ENCODE peak calls at places on chromosome 14, in nine cellular contexts. X, B, V, D, Y, N, K, C and H are unnamed samples.

GRCh38 chr14:50099335-50099734 is 17.0 kb downstream of the VCPKMT start:
- DNase-seq in X (no peak), B (no peak), V (peak), D (no peak), Y (no peak), N (no peak), K (no peak), C (no peak), H (no peak)

GRCh38 chr14:71011479-71011878 is 104.2 kb downstream of the PCNX1 start:
- DNase-seq in X (no peak), B (no peak), V (no peak), D (no peak), Y (no peak), N (no peak), K (no peak), C (no peak), H (no peak)

GRCh38 chr14:52313493-52313881 is 625 bp upstream of the PTGER2 start:
- DNase-seq in X (no peak), B (peak), V (no peak), D (no peak), Y (no peak), N (no peak), K (no peak), C (no peak), H (no peak)

GRCh38 chr14:21852061-21852664 is 178.5 kb upstream of the OR4E1 start:
- DNase-seq in X (peak), B (no peak), V (peak), D (peak), Y (peak), N (no peak), K (peak), C (peak), H (peak)

GRCh38 chr14:22159049-22159448 is 430.0 kb downstream of the DAD1 start:
- DNase-seq in X (no peak), B (no peak), V (peak), D (no peak), Y (no peak), N (no peak), K (no peak), C (no peak), H (peak)

GRCh38 chr14:21072102-21072501 is 2.0 kb downstream of the ARHGEF40 start:
- DNase-seq in X (peak), B (peak), V (no peak), D (no peak), Y (peak), N (peak), K (no peak), C (no peak), H (no peak)

GRCh38 chr14:54814076-54814475 is 88.5 kb downstream of the GCH1 start:
- DNase-seq in X (no peak), B (no peak), V (peak), D (no peak), Y (no peak), N (no peak), K (peak), C (no peak), H (peak)

GRCh38 chr14:73752297-73752992 is 38.3 kb upstream of the PNMA1 start:
- DNase-seq in X (peak), B (peak), V (no peak), D (peak), Y (no peak), N (no peak), K (no peak), C (no peak), H (peak)

GRCh38 chr14:48672506-48672905 is 913.7 kb downstream of the RPS29 start:
- DNase-seq in X (no peak), B (no peak), V (no peak), D (no peak), Y (no peak), N (no peak), K (no peak), C (no peak), H (no peak)

GRCh38 chr14:31934767-31935266 is 142.3 kb upstream of the ARHGAP5 start:
- DNase-seq in X (peak), B (peak), V (peak), D (no peak), Y (peak), N (no peak), K (no peak), C (no peak), H (peak)

GRCh38 chr14:75715926-75716780 is 55.1 kb downstream of the TTLL5 start:
- DNase-seq in X (no peak), B (peak), V (peak), D (no peak), Y (no peak), N (peak), K (no peak), C (no peak), H (peak)

GRCh38 chr14:33967138-33967537 is 16.3 kb upstream of the EGLN3 start:
- DNase-seq in X (no peak), B (no peak), V (no peak), D (no peak), Y (peak), N (no peak), K (no peak), C (no peak), H (no peak)

GRCh38 chr14:60655114-60655897 is 6.0 kb upstream of the SIX1 start:
- DNase-seq in X (no peak), B (no peak), V (no peak), D (no peak), Y (no peak), N (no peak), K (no peak), C (no peak), H (no peak)

GRCh38 chr14:49992448-49992847 is 99.6 kb downstream of the ARF6 start:
- DNase-seq in X (no peak), B (no peak), V (no peak), D (no peak), Y (no peak), N (no peak), K (no peak), C (no peak), H (no peak)

GRCh38 chr14:81031488-81031887 is 76.1 kb downstream of the TSHR start:
- DNase-seq in X (no peak), B (no peak), V (no peak), D (no peak), Y (no peak), N (no peak), K (no peak), C (no peak), H (peak)

GRCh38 chr14:81224222-81224621 is 3.5 kb upstream of the GTF2A1 start:
- DNase-seq in X (no peak), B (no peak), V (no peak), D (no peak), Y (no peak), N (no peak), K (no peak), C (no peak), H (no peak)

GRCh38 chr14:51677276-51677675 is 25.6 kb downstream of the FRMD6 start:
- DNase-seq in X (peak), B (peak), V (no peak), D (no peak), Y (no peak), N (no peak), K (no peak), C (no peak), H (no peak)

GRCh38 chr14:103418508-103418818 is 33.2 kb downstream of the MARK3 start:
- DNase-seq in X (no peak), B (peak), V (no peak), D (no peak), Y (peak), N (peak), K (no peak), C (no peak), H (no peak)

GRCh38 chr14:23544511-23545447 is 6.8 kb downstream of the ZFHX2 start:
- DNase-seq in X (no peak), B (no peak), V (peak), D (peak), Y (no peak), N (no peak), K (no peak), C (peak), H (peak)

GRCh38 chr14:64880382-64881121 is 845 bp upstream of the SPTB start:
- DNase-seq in X (no peak), B (no peak), V (peak), D (peak), Y (no peak), N (no peak), K (peak), C (no peak), H (peak)

GRCh38 chr14:62743569-62743968 is 301.7 kb downstream of the KCNH5 start:
- DNase-seq in X (no peak), B (no peak), V (no peak), D (no peak), Y (no peak), N (no peak), K (no peak), C (no peak), H (no peak)

GRCh38 chr14:99543369-99543768 is 60.6 kb downstream of the CCDC85C start:
- DNase-seq in X (no peak), B (no peak), V (no peak), D (no peak), Y (no peak), N (no peak), K (no peak), C (no peak), H (no peak)

GRCh38 chr14:91245029-91245428 is 525 bp upstream of the GPR68 start:
- DNase-seq in X (no peak), B (no peak), V (no peak), D (no peak), Y (no peak), N (no peak), K (no peak), C (no peak), H (no peak)

GRCh38 chr14:104139460-104140212 is 1.2 kb downstream of the KIF26A start:
- DNase-seq in X (no peak), B (no peak), V (no peak), D (no peak), Y (no peak), N (no peak), K (no peak), C (no peak), H (no peak)

GRCh38 chr14:105445290-105445689 is 25.7 kb downstream of the MTA1 start:
- DNase-seq in X (no peak), B (no peak), V (no peak), D (no peak), Y (no peak), N (no peak), K (no peak), C (no peak), H (no peak)

GRCh38 chr14:88210426-88210825 is 112.6 kb downstream of the KCNK10 start:
- DNase-seq in X (no peak), B (no peak), V (no peak), D (no peak), Y (no peak), N (no peak), K (no peak), C (peak), H (no peak)

GRCh38 chr14:85576161-85576560 is 46.2 kb downstream of the FLRT2 start:
- DNase-seq in X (no peak), B (peak), V (no peak), D (no peak), Y (no peak), N (no peak), K (no peak), C (no peak), H (no peak)

GRCh38 chr14:73613419-73613963 is 1.2 kb downstream of the ACOT6 start:
- DNase-seq in X (no peak), B (no peak), V (no peak), D (no peak), Y (no peak), N (no peak), K (no peak), C (no peak), H (peak)

GRCh38 chr14:102500190-102500661 is 9.3 kb downstream of the ANKRD9 start:
- DNase-seq in X (no peak), B (peak), V (no peak), D (no peak), Y (peak), N (peak), K (no peak), C (no peak), H (no peak)